ENCODE peak calls at places on chromosome 20, in nine cellular contexts. V is right cardiac atrium; C is fibroblast of pulmonary artery; B is NB4; D is upper lobe of right lung; L is adrenal gland; E is lower leg skin; P is CD8-positive, alpha-beta memory T cell; I is epithelial cell of esophagus. M is an unnamed sample.
A peak's percentile ranks its signal among the peaks of the same experiment; 100 is the strongest.

GRCh38 chr20:38050691-38051090 is 17.1 kb downstream of the RPRD1B start:
- DNase-seq in V (no peak), C (peak; percentile 40), B (no peak), D (no peak), L (no peak), E (no peak), P (no peak), I (peak; percentile 64), M (no peak)

GRCh38 chr20:49657118-49657901 is 56.4 kb downstream of the B4GALT5 start:
- DNase-seq in V (no peak), C (peak; percentile 84), B (peak; percentile 35), D (no peak), L (no peak), E (no peak), P (no peak), I (no peak), M (no peak)

GRCh38 chr20:9408422-9409300 is 105.7 kb upstream of the LAMP5 start:
- DNase-seq in V (no peak), C (peak; percentile 25), B (no peak), D (no peak), L (no peak), E (no peak), P (no peak), I (peak; percentile 56), M (no peak)

GRCh38 chr20:41540916-41541315 is 77.3 kb downstream of the CHD6 start:
- DNase-seq in V (no peak), C (no peak), B (no peak), D (no peak), L (no peak), E (no peak), P (no peak), I (no peak), M (no peak)

GRCh38 chr20:21272279-21272678 is 30.9 kb upstream of the XRN2 start:
- DNase-seq in V (no peak), C (peak; percentile 8), B (no peak), D (no peak), L (no peak), E (no peak), P (no peak), I (peak; percentile 14), M (no peak)

GRCh38 chr20:35199696-35200095 is 26.8 kb upstream of the MMP24 start:
- DNase-seq in V (no peak), C (no peak), B (no peak), D (no peak), L (no peak), E (no peak), P (no peak), I (peak; percentile 71), M (no peak)

GRCh38 chr20:37940161-37940560 is 37.2 kb downstream of the VSTM2L start:
- DNase-seq in V (no peak), C (no peak), B (no peak), D (peak; percentile 57), L (no peak), E (peak; percentile 66), P (no peak), I (no peak), M (no peak)

GRCh38 chr20:48676125-48676524 is 151.7 kb downstream of the PREX1 start:
- DNase-seq in V (no peak), C (no peak), B (no peak), D (no peak), L (no peak), E (no peak), P (no peak), I (no peak), M (no peak)

GRCh38 chr20:38373231-38373867 is 27.1 kb downstream of the LBP start:
- DNase-seq in V (peak; percentile 59), C (peak; percentile 17), B (no peak), D (no peak), L (peak; percentile 29), E (peak; percentile 72), P (no peak), I (no peak), M (no peak)

GRCh38 chr20:52500150-52500549 is 308.6 kb upstream of the ZFP64 start:
- DNase-seq in V (no peak), C (no peak), B (no peak), D (no peak), L (no peak), E (no peak), P (no peak), I (no peak), M (no peak)

GRCh38 chr20:34980543-34981213 is 25.0 kb downstream of the MYH7B start:
- DNase-seq in V (peak; percentile 62), C (peak; percentile 16), B (no peak), D (no peak), L (no peak), E (no peak), P (no peak), I (no peak), M (no peak)

DNA sequence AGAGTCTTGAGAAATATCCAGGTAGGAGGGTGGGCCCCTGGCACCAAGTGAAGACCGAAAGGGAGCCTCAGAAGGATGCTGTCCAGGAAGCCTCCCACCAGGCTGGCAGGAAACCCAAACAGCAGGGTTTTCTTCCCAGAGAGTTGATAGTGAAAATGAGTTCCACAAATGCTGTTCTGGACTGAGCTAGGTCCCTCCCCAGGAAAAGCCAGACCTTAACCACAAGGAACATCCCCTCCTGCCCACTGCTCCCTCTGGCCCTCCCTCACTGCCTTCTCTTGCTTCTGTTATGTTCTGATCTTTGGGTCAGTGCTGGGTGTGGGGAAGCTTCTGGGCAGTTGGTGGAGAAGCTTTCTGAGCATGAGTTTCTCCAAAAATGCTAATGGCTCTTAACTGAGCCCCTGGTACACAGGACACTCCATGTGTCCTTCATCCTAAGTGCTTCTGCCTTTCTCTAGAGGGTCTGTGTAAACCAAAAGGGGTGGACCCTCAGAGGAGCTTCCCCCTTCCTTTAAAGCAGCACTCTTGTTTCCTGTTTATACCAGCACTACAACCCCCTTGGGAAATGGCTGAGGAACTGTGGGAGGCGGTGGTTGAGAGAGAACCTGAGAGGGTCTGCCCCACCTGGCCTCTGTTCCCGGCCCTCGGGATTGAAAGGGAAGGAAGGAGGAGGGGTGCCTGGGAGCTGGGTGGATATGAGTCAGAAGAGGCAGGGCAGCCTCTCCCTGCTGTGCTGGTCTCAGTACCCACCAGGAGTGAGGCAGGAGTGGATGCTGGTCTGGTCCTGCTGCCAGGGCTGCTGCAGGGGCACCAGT is 42.0 kb downstream of the CDS2 start:
- DNase-seq in V (no peak), C (peak; percentile 52), B (peak; percentile 91), D (no peak), L (peak; percentile 34), E (no peak), P (no peak), I (peak; percentile 65), M (no peak)
- H3K4me3 ChIP-seq in V (no peak overlapping the region), C (no peak overlapping the region), B (peak overlapping the region; percentile 17), D (no peak overlapping the region), L (no peak overlapping the region), E (no peak overlapping the region), P (no peak overlapping the region), I (no peak overlapping the region), M (peak overlapping the region; percentile 7)

GRCh38 chr20:36340593-36340990 is 34.5 kb downstream of the DLGAP4 start:
- DNase-seq in V (no peak), C (no peak), B (no peak), D (no peak), L (no peak), E (no peak), P (no peak), I (no peak), M (no peak)
- H3K4me3 ChIP-seq in V (no peak overlapping the region), C (no peak overlapping the region), B (no peak overlapping the region), D (no peak overlapping the region), L (no peak overlapping the region), E (no peak overlapping the region), P (no peak overlapping the region), I (no peak overlapping the region), M (no peak overlapping the region)

GRCh38 chr20:60294627-60295026 is 336.4 kb downstream of the CDH26 start:
- DNase-seq in V (no peak), C (no peak), B (no peak), D (no peak), L (no peak), E (peak; percentile 45), P (no peak), I (no peak), M (no peak)

GRCh38 chr20:60295214-60295613 is 337.0 kb downstream of the CDH26 start:
- DNase-seq in V (no peak), C (no peak), B (no peak), D (no peak), L (no peak), E (no peak), P (no peak), I (peak; percentile 72), M (no peak)

GRCh38 chr20:60298647-60299046 is 340.4 kb downstream of the CDH26 start:
- DNase-seq in V (no peak), C (no peak), B (no peak), D (no peak), L (no peak), E (no peak), P (no peak), I (no peak), M (no peak)

GRCh38 chr20:60299951-60300350 is 341.7 kb downstream of the CDH26 start:
- DNase-seq in V (no peak), C (no peak), B (no peak), D (no peak), L (no peak), E (no peak), P (no peak), I (no peak), M (no peak)

DNA sequence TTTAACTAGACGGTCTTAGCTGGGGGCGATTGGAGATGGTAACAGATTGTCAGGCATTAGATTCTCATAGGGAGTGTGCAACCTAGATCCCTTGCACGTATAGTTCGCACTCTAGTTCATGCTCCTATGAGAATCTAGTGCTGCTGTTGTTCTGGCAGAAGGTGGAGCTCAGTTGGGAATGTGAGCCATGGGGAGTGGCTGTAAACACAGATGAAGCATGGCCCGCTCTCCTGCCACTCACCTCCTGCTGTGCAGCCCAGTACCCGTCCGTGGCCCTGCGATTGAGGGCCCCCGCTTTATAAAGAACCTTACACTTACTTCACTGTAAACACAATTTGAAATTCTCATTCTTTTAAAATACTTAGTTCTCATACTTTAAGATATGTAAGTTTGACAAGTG is 339.4 kb downstream of the CDH26 start:
- DNase-seq in V (no peak), C (no peak), B (no peak), D (no peak), L (no peak), E (no peak), P (no peak), I (peak; percentile 11), M (no peak)
- H3K4me3 ChIP-seq in V (no peak overlapping the region), C (no peak overlapping the region), B (no peak overlapping the region), D (no peak overlapping the region), L (no peak overlapping the region), E (no peak overlapping the region), P (no peak overlapping the region), I (no peak overlapping the region), M (no peak overlapping the region)

DNA sequence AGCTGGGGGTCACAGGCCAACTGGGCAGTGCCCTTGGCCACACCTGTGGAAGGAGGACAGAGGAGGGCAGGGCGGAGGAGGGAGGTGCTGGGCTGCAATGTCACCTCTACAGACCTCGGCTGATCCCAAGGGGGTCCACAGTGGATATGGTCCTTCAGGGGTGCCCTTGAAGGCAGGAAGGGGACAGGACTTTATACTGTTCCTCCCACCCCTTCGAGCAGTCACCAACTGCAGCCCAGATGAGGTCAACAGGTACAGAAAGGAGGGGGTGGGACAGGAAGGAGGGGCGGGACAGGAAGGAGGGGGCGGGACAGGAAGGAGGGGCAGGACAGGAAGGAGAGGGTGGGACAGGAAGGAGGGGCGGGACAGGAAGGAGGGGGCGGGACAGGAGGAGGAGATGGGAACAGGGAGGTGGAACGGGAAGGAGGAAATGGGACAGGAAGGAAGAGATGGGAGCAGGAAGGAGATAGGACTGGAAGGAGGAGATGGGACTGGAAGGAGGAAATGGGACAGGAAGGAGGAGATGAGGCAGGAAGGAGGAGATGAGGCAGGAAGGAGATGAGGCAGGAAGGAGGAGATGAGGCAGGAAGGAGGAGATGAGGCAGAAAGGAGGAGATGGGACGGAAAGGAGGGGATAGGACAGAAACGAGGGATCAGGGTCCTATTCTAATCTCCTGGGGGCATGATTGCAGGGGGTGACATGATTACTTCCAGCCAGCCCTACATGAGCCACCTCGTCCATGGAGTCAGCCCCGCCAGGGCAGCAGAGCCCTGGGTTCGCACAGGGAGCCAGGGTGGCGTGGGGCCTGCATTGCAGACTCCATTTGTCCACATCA is 19.4 kb upstream of the MRGBP start:
- DNase-seq in V (no peak), C (no peak), B (peak; percentile 59), D (no peak), L (no peak), E (no peak), P (peak; percentile 38), I (peak; percentile 46), M (no peak)
- H3K4me3 ChIP-seq in V (no peak overlapping the region), C (no peak overlapping the region), B (no peak overlapping the region), D (no peak overlapping the region), L (no peak overlapping the region), E (no peak overlapping the region), P (peak overlapping the region; percentile 60), I (no peak overlapping the region), M (no peak overlapping the region)

M was measured in breast epithelium.